ENCODE peak calls at places on chromosome 7, in seven cellular contexts. One of them, this sample, is unnamed.

GRCh38 chr7:116955801-116956514 is 2.7 kb downstream of the ST7 start:
- DNase-seq in GM23338: no peak
- DNase-seq in prostate gland: peak
- DNase-seq in HCT116: no peak
- DNase-seq in HL-60: no peak
- DNase-seq in breast epithelium: no peak
- DNase-seq in transverse colon: no peak
- DNase-seq in this sample: no peak

GRCh38 chr7:130723784-130724183 is 10.2 kb downstream of the KLF14 start:
- DNase-seq in HCT116: no peak
- DNase-seq in HL-60: no peak
- DNase-seq in transverse colon: no peak
- DNase-seq in breast epithelium: no peak
- DNase-seq in prostate gland: no peak
- DNase-seq in GM23338: peak
- DNase-seq in this sample: no peak

GRCh38 chr7:22864301-22864700 is 41.7 kb upstream of the TOMM7 start:
- DNase-seq in HL-60: no peak
- DNase-seq in breast epithelium: no peak
- DNase-seq in HCT116: no peak
- DNase-seq in GM23338: no peak
- DNase-seq in transverse colon: no peak
- DNase-seq in prostate gland: no peak
- DNase-seq in this sample: no peak

GRCh38 chr7:117986645-117987269 is 113.5 kb upstream of the CTTNBP2 start:
- DNase-seq in HL-60: no peak
- DNase-seq in HCT116: no peak
- DNase-seq in GM23338: no peak
- DNase-seq in transverse colon: no peak
- DNase-seq in breast epithelium: no peak
- DNase-seq in prostate gland: no peak
- DNase-seq in this sample: peak

GRCh38 chr7:116210345-116211005 is at the start of gene TES:
- DNase-seq in HCT116: peak
- DNase-seq in HL-60: peak
- DNase-seq in prostate gland: peak
- DNase-seq in transverse colon: peak
- DNase-seq in GM23338: peak
- DNase-seq in breast epithelium: peak
- DNase-seq in this sample: peak

GRCh38 chr7:53504914-53505313 is 469.5 kb downstream of the POM121L12 start:
- DNase-seq in HL-60: no peak
- DNase-seq in transverse colon: no peak
- DNase-seq in breast epithelium: no peak
- DNase-seq in HCT116: no peak
- DNase-seq in GM23338: no peak
- DNase-seq in prostate gland: no peak
- DNase-seq in this sample: no peak

GRCh38 chr7:121578669-121579068 is 182.6 kb upstream of the FAM3C start:
- DNase-seq in HL-60: no peak
- DNase-seq in prostate gland: no peak
- DNase-seq in transverse colon: no peak
- DNase-seq in HCT116: no peak
- DNase-seq in GM23338: no peak
- DNase-seq in breast epithelium: no peak
- DNase-seq in this sample: no peak

GRCh38 chr7:131109011-131109756 is 218.5 kb upstream of the MKLN1 start:
- DNase-seq in HL-60: no peak
- DNase-seq in HCT116: no peak
- DNase-seq in GM23338: no peak
- DNase-seq in transverse colon: no peak
- DNase-seq in prostate gland: no peak
- DNase-seq in breast epithelium: no peak
- DNase-seq in this sample: no peak

GRCh38 chr7:23743226-23743625 is 33.2 kb downstream of the STK31 start:
- DNase-seq in prostate gland: no peak
- DNase-seq in HL-60: no peak
- DNase-seq in breast epithelium: no peak
- DNase-seq in transverse colon: no peak
- DNase-seq in GM23338: no peak
- DNase-seq in HCT116: no peak
- DNase-seq in this sample: no peak

GRCh38 chr7:66687186-66687585 is 53.3 kb upstream of the RABGEF1 start:
- DNase-seq in prostate gland: no peak
- DNase-seq in GM23338: no peak
- DNase-seq in HCT116: no peak
- DNase-seq in breast epithelium: no peak
- DNase-seq in transverse colon: no peak
- DNase-seq in HL-60: no peak
- DNase-seq in this sample: no peak

GRCh38 chr7:96718107-96719003 is 8.7 kb upstream of the SEM1 start:
- DNase-seq in HL-60: no peak
- DNase-seq in HCT116: no peak
- DNase-seq in GM23338: peak
- DNase-seq in prostate gland: no peak
- DNase-seq in transverse colon: no peak
- DNase-seq in breast epithelium: no peak
- DNase-seq in this sample: no peak

GRCh38 chr7:97025130-97025499 is 484 bp upstream of the DLX5 start:
- DNase-seq in HCT116: no peak
- DNase-seq in prostate gland: no peak
- DNase-seq in GM23338: no peak
- DNase-seq in breast epithelium: no peak
- DNase-seq in HL-60: no peak
- DNase-seq in transverse colon: no peak
- DNase-seq in this sample: no peak

GRCh38 chr7:114084381-114085312 is 165.8 kb upstream of the PPP1R3A start:
- DNase-seq in HL-60: peak
- DNase-seq in GM23338: peak
- DNase-seq in transverse colon: peak
- DNase-seq in prostate gland: peak
- DNase-seq in breast epithelium: no peak
- DNase-seq in HCT116: no peak
- DNase-seq in this sample: peak

GRCh38 chr7:55148571-55148970 is 129.8 kb downstream of the EGFR start:
- DNase-seq in HL-60: no peak
- DNase-seq in breast epithelium: no peak
- DNase-seq in HCT116: no peak
- DNase-seq in prostate gland: no peak
- DNase-seq in GM23338: no peak
- DNase-seq in transverse colon: peak
- DNase-seq in this sample: no peak

GRCh38 chr7:150941351-150941982 is 36.7 kb downstream of the KCNH2 start:
- DNase-seq in transverse colon: no peak
- DNase-seq in HCT116: no peak
- DNase-seq in HL-60: no peak
- DNase-seq in breast epithelium: no peak
- DNase-seq in prostate gland: no peak
- DNase-seq in GM23338: no peak
- DNase-seq in this sample: peak

GRCh38 chr7:85512802-85513201 is 325.9 kb upstream of the SEMA3D start:
- DNase-seq in HCT116: no peak
- DNase-seq in prostate gland: no peak
- DNase-seq in breast epithelium: no peak
- DNase-seq in HL-60: no peak
- DNase-seq in GM23338: no peak
- DNase-seq in transverse colon: no peak
- DNase-seq in this sample: no peak

GRCh38 chr7:29619848-29620247 is 56.2 kb downstream of the PRR15 start:
- DNase-seq in GM23338: no peak
- DNase-seq in breast epithelium: no peak
- DNase-seq in prostate gland: no peak
- DNase-seq in HL-60: no peak
- DNase-seq in transverse colon: no peak
- DNase-seq in HCT116: no peak
- DNase-seq in this sample: no peak

GRCh38 chr7:42192851-42193456 is 44.1 kb downstream of the GLI3 start:
- DNase-seq in transverse colon: no peak
- DNase-seq in breast epithelium: no peak
- DNase-seq in HL-60: no peak
- DNase-seq in prostate gland: no peak
- DNase-seq in HCT116: no peak
- DNase-seq in GM23338: peak
- DNase-seq in this sample: no peak

GRCh38 chr7:35617076-35617475 is 77.9 kb downstream of the HERPUD2 start:
- DNase-seq in breast epithelium: no peak
- DNase-seq in GM23338: no peak
- DNase-seq in prostate gland: no peak
- DNase-seq in HL-60: no peak
- DNase-seq in transverse colon: no peak
- DNase-seq in HCT116: no peak
- DNase-seq in this sample: no peak

GRCh38 chr7:107208563-107208962 is 39.8 kb downstream of the HBP1 start:
- DNase-seq in HCT116: no peak
- DNase-seq in transverse colon: no peak
- DNase-seq in GM23338: no peak
- DNase-seq in prostate gland: no peak
- DNase-seq in breast epithelium: no peak
- DNase-seq in HL-60: no peak
- DNase-seq in this sample: no peak

GRCh38 chr7:28207486-28208158 is 27.0 kb upstream of the JAZF1 start:
- DNase-seq in HCT116: no peak
- DNase-seq in breast epithelium: no peak
- DNase-seq in transverse colon: no peak
- DNase-seq in prostate gland: no peak
- DNase-seq in HL-60: no peak
- DNase-seq in GM23338: no peak
- DNase-seq in this sample: no peak

GRCh38 chr7:94656925-94657731 is 1.2 kb upstream of the SGCE start:
- DNase-seq in HL-60: no peak
- DNase-seq in HCT116: peak
- DNase-seq in breast epithelium: no peak
- DNase-seq in transverse colon: no peak
- DNase-seq in GM23338: peak
- DNase-seq in prostate gland: no peak
- DNase-seq in this sample: no peak

GRCh38 chr7:148687555-148687954 is 11.1 kb upstream of the CUL1 start:
- DNase-seq in HL-60: no peak
- DNase-seq in prostate gland: no peak
- DNase-seq in breast epithelium: no peak
- DNase-seq in transverse colon: no peak
- DNase-seq in HCT116: no peak
- DNase-seq in GM23338: no peak
- DNase-seq in this sample: no peak

GRCh38 chr7:52917982-52918578 is 117.4 kb upstream of the POM121L12 start:
- DNase-seq in prostate gland: no peak
- DNase-seq in HCT116: no peak
- DNase-seq in breast epithelium: no peak
- DNase-seq in transverse colon: no peak
- DNase-seq in HL-60: peak
- DNase-seq in GM23338: peak
- DNase-seq in this sample: no peak

GRCh38 chr7:75968561-75969001 is 25.8 kb downstream of the TMEM120A start:
- DNase-seq in breast epithelium: no peak
- DNase-seq in HL-60: no peak
- DNase-seq in transverse colon: no peak
- DNase-seq in GM23338: no peak
- DNase-seq in HCT116: no peak
- DNase-seq in prostate gland: no peak
- DNase-seq in this sample: peak

GRCh38 chr7:102469972-102470825 is 5.4 kb downstream of the LRWD1 start:
- DNase-seq in HL-60: no peak
- DNase-seq in transverse colon: peak
- DNase-seq in HCT116: no peak
- DNase-seq in prostate gland: no peak
- DNase-seq in breast epithelium: peak
- DNase-seq in GM23338: no peak
- DNase-seq in this sample: peak

GRCh38 chr7:102469351-102469971 is 4.7 kb downstream of the LRWD1 start:
- DNase-seq in HL-60: no peak
- DNase-seq in GM23338: no peak
- DNase-seq in HCT116: no peak
- DNase-seq in breast epithelium: no peak
- DNase-seq in prostate gland: no peak
- DNase-seq in transverse colon: no peak
- DNase-seq in this sample: peak

GRCh38 chr7:102473271-102473991 is 5.3 kb downstream of the POLR2J start:
- DNase-seq in prostate gland: no peak
- DNase-seq in GM23338: no peak
- DNase-seq in transverse colon: no peak
- DNase-seq in HCT116: no peak
- DNase-seq in breast epithelium: peak
- DNase-seq in HL-60: no peak
- DNase-seq in this sample: peak

GRCh38 chr7:102471791-102472125 is 7.0 kb downstream of the POLR2J start:
- DNase-seq in prostate gland: no peak
- DNase-seq in transverse colon: no peak
- DNase-seq in HL-60: no peak
- DNase-seq in breast epithelium: peak
- DNase-seq in HCT116: no peak
- DNase-seq in GM23338: no peak
- DNase-seq in this sample: no peak

GRCh38 chr7:102472126-102473041 is 6.3 kb downstream of the POLR2J start:
- DNase-seq in breast epithelium: peak
- DNase-seq in GM23338: no peak
- DNase-seq in transverse colon: no peak
- DNase-seq in HCT116: no peak
- DNase-seq in prostate gland: no peak
- DNase-seq in HL-60: no peak
- DNase-seq in this sample: peak
- TF ChIP-seq POLR2AphosphoS5 in breast epithelium: no peak
- TF ChIP-seq POLR2AphosphoS5 in GM23338: no peak
- TF ChIP-seq POLR2AphosphoS5 in transverse colon: no peak
- TF ChIP-seq POLR2AphosphoS5 in HCT116: peak
- TF ChIP-seq POLR2AphosphoS5 in prostate gland: no peak
- TF ChIP-seq POLR2AphosphoS5 in HL-60: no peak
- TF ChIP-seq POLR2AphosphoS5 in this sample: no peak

GRCh38 chr7:46774515-46774914 is 807.4 kb downstream of the TNS3 start:
- DNase-seq in transverse colon: no peak
- DNase-seq in HCT116: no peak
- DNase-seq in HL-60: no peak
- DNase-seq in breast epithelium: no peak
- DNase-seq in GM23338: no peak
- DNase-seq in prostate gland: no peak
- DNase-seq in this sample: no peak
- TF ChIP-seq POLR2AphosphoS5 in transverse colon: no peak
- TF ChIP-seq POLR2AphosphoS5 in HCT116: no peak
- TF ChIP-seq POLR2AphosphoS5 in HL-60: no peak
- TF ChIP-seq POLR2AphosphoS5 in breast epithelium: no peak
- TF ChIP-seq POLR2AphosphoS5 in GM23338: no peak
- TF ChIP-seq POLR2AphosphoS5 in prostate gland: peak
- TF ChIP-seq POLR2AphosphoS5 in this sample: peak

DNA sequence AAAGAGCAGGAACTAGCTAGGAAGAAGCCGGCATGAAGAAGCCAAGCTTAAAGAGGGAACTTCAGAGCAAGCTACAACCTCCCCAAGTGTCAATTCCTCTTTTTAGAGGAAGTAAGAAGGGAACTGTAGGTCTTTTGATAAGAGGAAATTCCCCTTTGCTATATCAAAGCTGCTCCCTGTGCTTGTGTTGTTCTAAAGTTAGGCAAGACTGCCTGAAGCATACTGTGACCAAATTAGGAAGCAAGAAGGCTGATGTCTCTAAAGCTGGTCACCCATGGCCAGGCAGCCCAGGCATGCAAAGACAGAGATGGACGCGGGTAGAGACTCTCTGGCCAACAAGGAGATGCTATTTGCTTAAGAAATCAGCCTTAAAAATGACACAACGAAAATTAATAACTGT is 87.9 kb downstream of the RNF216 start:
- DNase-seq in HCT116: no peak
- DNase-seq in HL-60: peak
- DNase-seq in transverse colon: no peak
- DNase-seq in GM23338: peak
- DNase-seq in breast epithelium: no peak
- DNase-seq in prostate gland: no peak
- DNase-seq in this sample: peak
- TF ChIP-seq POLR2AphosphoS5 in HCT116: no peak
- TF ChIP-seq POLR2AphosphoS5 in HL-60: no peak
- TF ChIP-seq POLR2AphosphoS5 in transverse colon: peak
- TF ChIP-seq POLR2AphosphoS5 in GM23338: no peak
- TF ChIP-seq POLR2AphosphoS5 in breast epithelium: no peak
- TF ChIP-seq POLR2AphosphoS5 in prostate gland: peak
- TF ChIP-seq POLR2AphosphoS5 in this sample: peak

GRCh38 chr7:126483972-126484371 is 768.8 kb downstream of the GRM8 start:
- DNase-seq in prostate gland: no peak
- DNase-seq in HL-60: no peak
- DNase-seq in GM23338: no peak
- DNase-seq in transverse colon: no peak
- DNase-seq in breast epithelium: no peak
- DNase-seq in HCT116: no peak
- DNase-seq in this sample: no peak
- TF ChIP-seq POLR2AphosphoS5 in prostate gland: no peak
- TF ChIP-seq POLR2AphosphoS5 in HL-60: no peak
- TF ChIP-seq POLR2AphosphoS5 in GM23338: no peak
- TF ChIP-seq POLR2AphosphoS5 in transverse colon: no peak
- TF ChIP-seq POLR2AphosphoS5 in breast epithelium: no peak
- TF ChIP-seq POLR2AphosphoS5 in HCT116: no peak
- TF ChIP-seq POLR2AphosphoS5 in this sample: no peak

This sample was measured in sigmoid colon.